ENCODE peak calls at places on chromosome 3, in four cellular contexts. N is tibial nerve, F is right lobe of liver, A is cardiac muscle cell. J is an unnamed sample.

GRCh38 chr3:187801152-187801551 is 55.9 kb upstream of the BCL6 start:
- DNase-seq in N (no peak), F (no peak), A (no peak), J (no peak)

GRCh38 chr3:186417791-186418190 is 55.8 kb upstream of the DGKG start:
- DNase-seq in N (no peak), F (no peak), A (peak; percentile 49), J (no peak)

GRCh38 chr3:142898346-142899213 is 9.7 kb upstream of the PCOLCE2 start:
- DNase-seq in N (no peak), F (no peak), A (no peak), J (no peak)

GRCh38 chr3:109927161-109927560 is 589.8 kb upstream of the DPPA4 start:
- DNase-seq in N (no peak), F (no peak), A (peak; percentile 90), J (no peak)

GRCh38 chr3:56930706-56931105 is 129.0 kb upstream of the ARHGEF3 start:
- DNase-seq in N (no peak), F (no peak), A (no peak), J (no peak)

GRCh38 chr3:44995142-44995770 is 19.2 kb downstream of the EXOSC7 start:
- DNase-seq in N (peak; percentile 57), F (peak; percentile 81), A (peak; percentile 77), J (peak; percentile 37)

GRCh38 chr3:20846792-20847191 is 660.8 kb upstream of the SGO1 start:
- DNase-seq in N (no peak), F (no peak), A (no peak), J (no peak)

GRCh38 chr3:47410417-47410720 is 29.5 kb downstream of the PTPN23 start:
- DNase-seq in N (no peak), F (no peak), A (no peak), J (no peak)

GRCh38 chr3:160061525-160061924 is 72.9 kb downstream of the IL12A start:
- DNase-seq in N (no peak), F (no peak), A (no peak), J (no peak)

GRCh38 chr3:136862611-136862951 is 573 bp downstream of the NCK1 start:
- DNase-seq in N (peak; percentile 29), F (peak; percentile 93), A (peak; percentile 79), J (peak; percentile 75)

GRCh38 chr3:12568747-12569146 is 11.9 kb downstream of the MKRN2 start:
- DNase-seq in N (no peak), F (no peak), A (no peak), J (no peak)

GRCh38 chr3:113498221-113499005 is 16.5 kb downstream of the SPICE1 start:
- DNase-seq in N (no peak), F (no peak), A (peak; percentile 55), J (no peak)

GRCh38 chr3:176562381-176562780 is 634.9 kb downstream of the TBL1XR1 start:
- DNase-seq in N (no peak), F (no peak), A (no peak), J (no peak)

GRCh38 chr3:187985636-187986035 is 168.3 kb upstream of the LPP start:
- DNase-seq in N (no peak), F (no peak), A (no peak), J (no peak)

GRCh38 chr3:71066356-71066755 is 517.2 kb downstream of the FOXP1 start:
- DNase-seq in N (no peak), F (no peak), A (no peak), J (peak; percentile 27)

GRCh38 chr3:186307594-186307993 is 54.4 kb downstream of the DGKG start:
- DNase-seq in N (no peak), F (no peak), A (peak; percentile 73), J (no peak)

GRCh38 chr3:39144748-39145380 is 8.5 kb downstream of the CSRNP1 start:
- DNase-seq in N (no peak), F (peak; percentile 46), A (no peak), J (peak; percentile 42)

GRCh38 chr3:187136936-187137335 is 2.4 kb downstream of the RPL39L start:
- DNase-seq in N (no peak), F (no peak), A (peak; percentile 21), J (no peak)

GRCh38 chr3:68206524-68207117 is 552.2 kb upstream of the SUCLG2 start:
- DNase-seq in N (no peak), F (no peak), A (no peak), J (no peak)

GRCh38 chr3:113211370-113212154 is at the start of gene BOC:
- DNase-seq in N (no peak), F (no peak), A (peak; percentile 79), J (peak; percentile 53)

GRCh38 chr3:127337001-127337400 is 49.2 kb upstream of the PRR20G start:
- DNase-seq in N (no peak), F (no peak), A (no peak), J (no peak)

GRCh38 chr3:125431391-125431790 is 56.3 kb upstream of the ZNF148 start:
- DNase-seq in N (no peak), F (no peak), A (peak; percentile 8), J (no peak)

GRCh38 chr3:14773281-14773680 is 45.5 kb upstream of the FGD5 start:
- DNase-seq in N (no peak), F (no peak), A (no peak), J (no peak)

GRCh38 chr3:138867996-138868395 is 33.3 kb upstream of the PIK3CB start:
- DNase-seq in N (no peak), F (no peak), A (no peak), J (no peak)

GRCh38 chr3:72242326-72242725 is 457.4 kb upstream of the PROK2 start:
- DNase-seq in N (no peak), F (no peak), A (no peak), J (no peak)

GRCh38 chr3:45560270-45561020 is 34.1 kb upstream of the LIMD1 start:
- DNase-seq in N (peak; percentile 71), F (peak; percentile 72), A (peak; percentile 81), J (no peak)

GRCh38 chr3:25768851-25769250 is 14.4 kb downstream of the NGLY1 start:
- DNase-seq in N (no peak), F (no peak), A (no peak), J (no peak)

GRCh38 chr3:12807066-12807465 is 10.6 kb downstream of the CAND2 start:
- DNase-seq in N (no peak), F (no peak), A (no peak), J (no peak)

GRCh38 chr3:33115024-33115768 is 1.4 kb downstream of the CRTAP start:
- DNase-seq in N (peak; percentile 53), F (no peak), A (peak; percentile 88), J (no peak)

GRCh38 chr3:63892773-63893352 is 19.3 kb downstream of the SCAANT1 start:
- DNase-seq in N (no peak), F (no peak), A (no peak), J (no peak)

GRCh38 chr3:15645740-15646490 is 44.4 kb downstream of the BTD start:
- DNase-seq in N (no peak), F (no peak), A (peak; percentile 84), J (no peak)

GRCh38 chr3:193029800-193030199 is 112.1 kb upstream of the MB21D2 start:
- DNase-seq in N (no peak), F (no peak), A (no peak), J (no peak)

GRCh38 chr3:46453526-46454208 is 11.0 kb downstream of the LTF start:
- DNase-seq in N (no peak), F (no peak), A (no peak), J (no peak)

GRCh38 chr3:27630892-27631291 is 91.2 kb downstream of the EOMES start:
- DNase-seq in N (no peak), F (no peak), A (no peak), J (no peak)

GRCh38 chr3:52090131-52090548 is 33.8 kb upstream of the DUSP7 start:
- DNase-seq in N (no peak), F (no peak), A (peak; percentile 88), J (no peak)

GRCh38 chr3:31959951-31960792 is 20.9 kb downstream of the OSBPL10 start:
- DNase-seq in N (no peak), F (no peak), A (peak; percentile 38), J (no peak)
- H3K4me3 ChIP-seq in N (peak overlapping the region; percentile 13), F (no peak overlapping the region), A (no peak overlapping the region), J (no peak overlapping the region)

DNA sequence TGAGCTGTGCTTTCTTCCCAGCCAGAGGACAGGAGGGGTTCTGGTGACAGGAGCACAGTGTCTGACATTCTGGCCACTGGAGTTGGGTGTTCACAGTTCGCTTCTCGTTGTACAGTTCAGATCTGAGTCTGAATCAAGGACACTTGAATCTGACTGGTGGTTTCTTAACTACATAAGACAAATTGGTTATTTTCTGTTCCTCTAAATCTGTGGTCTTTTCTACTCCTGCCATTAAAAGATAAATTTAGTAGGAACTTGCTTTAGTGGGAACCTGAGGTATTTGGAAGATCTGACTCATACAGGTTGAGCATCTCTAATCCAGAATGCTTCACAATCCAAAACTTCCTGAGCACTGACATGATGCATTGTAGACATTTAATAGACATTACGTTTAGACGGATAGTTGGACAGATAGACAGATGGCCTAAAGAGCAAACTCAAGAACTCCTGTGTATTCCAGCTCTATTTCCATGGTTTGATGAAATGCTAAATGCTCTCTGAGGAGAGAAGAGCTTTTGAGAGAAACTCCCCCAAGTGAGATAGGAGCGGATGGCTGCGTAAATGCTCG is 71.0 kb downstream of the CCK start:
- DNase-seq in N (no peak), F (no peak), A (no peak), J (no peak)
- H3K27ac ChIP-seq in N (no peak overlapping the region), F (no peak overlapping the region), A (no peak overlapping the region), J (no peak overlapping the region)

DNA sequence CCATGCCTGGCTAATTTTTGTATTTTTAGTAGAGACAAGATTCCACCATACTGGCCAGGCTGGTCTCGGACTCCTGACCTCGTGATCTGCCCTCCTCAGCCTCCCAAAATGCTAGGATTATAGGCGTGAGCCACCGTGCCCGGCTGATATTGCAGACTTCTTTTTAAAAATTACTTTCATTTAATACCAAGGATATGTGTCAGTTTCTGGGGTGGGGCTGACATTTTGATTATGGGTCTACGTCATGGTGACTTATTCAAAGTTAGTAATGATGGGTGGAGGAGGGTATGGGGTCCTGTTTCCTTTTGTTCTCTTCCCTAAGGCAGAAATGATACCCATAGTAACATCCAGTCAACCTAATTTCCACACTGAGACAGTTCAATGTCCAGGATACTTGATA is 34.7 kb downstream of the GBE1 start:
- DNase-seq in N (no peak), F (no peak), A (peak; percentile 37), J (no peak)
- H3K4me3 ChIP-seq in N (no peak overlapping the region), F (no peak overlapping the region), A (no peak overlapping the region), J (no peak overlapping the region)

GRCh38 chr3:111928613-111929012 is 50.2 kb upstream of the ABHD10 start:
- DNase-seq in N (no peak), F (no peak), A (no peak), J (no peak)
- H3K27ac ChIP-seq in N (no peak overlapping the region), F (no peak overlapping the region), A (no peak overlapping the region), J (no peak overlapping the region)